ENCODE peak calls at places on chromosomes 16 and 17, in nine cellular contexts. T is AG10803, N is endothelial cell, A is progenitor cell of endocrine pancreas, Q is HFF-Myc, K is prostate gland, Y is spleen, P is neural crest cell, U is WTC11. L is an unnamed sample.

GRCh38 chr17:32502013-32502412 is 15.2 kb downstream of the CDK5R1 start:
- DNase-seq in K (no peak), T (no peak), Q (no peak), Y (no peak), N (no peak), P (no peak), U (no peak), A (no peak), L (no peak)

GRCh38 chr17:80063815-80064585 is 27.6 kb downstream of the CCDC40 start:
- DNase-seq in A (no peak), P (no peak), K (peak; percentile 23), U (no peak), T (peak; percentile 25), N (no peak), Y (no peak), Q (no peak), L (peak; percentile 20)

GRCh38 chr17:28492352-28493310 is 13.5 kb upstream of the FOXN1 start:
- DNase-seq in A (no peak), Q (no peak), U (no peak), N (no peak), K (no peak), Y (no peak), T (no peak), P (no peak), L (no peak)

GRCh38 chr16:35731341-35732040 is 2272.1 kb downstream of the TP53TG3F start:
- DNase-seq in U (no peak), Q (no peak), A (no peak), P (no peak), T (no peak), Y (no peak), K (no peak), N (no peak), L (no peak)

GRCh38 chr17:81859906-81860755 is at the start of gene P4HB:
- DNase-seq in N (peak; percentile 37), K (no peak), P (peak; percentile 13), Q (no peak), Y (peak; percentile 98), U (no peak), T (no peak), A (no peak), L (no peak)

GRCh38 chr17:64635647-64636305 is 26.3 kb downstream of the SMURF2 start:
- DNase-seq in Y (no peak), U (no peak), N (no peak), A (no peak), K (no peak), T (peak; percentile 98), Q (peak; percentile 73), P (no peak), L (no peak)

GRCh38 chr16:85344502-85345128 is 232.3 kb upstream of the CIBAR2 start:
- DNase-seq in A (no peak), T (no peak), N (no peak), P (no peak), Q (no peak), Y (no peak), U (no peak), K (no peak), L (no peak)

GRCh38 chr17:81488276-81488860 is 24.2 kb downstream of the ACTG1 start:
- DNase-seq in Q (no peak), A (no peak), Y (peak; percentile 89), N (no peak), U (no peak), P (no peak), T (no peak), K (no peak), L (no peak)

GRCh38 chr17:47882247-47882646 is 13.8 kb upstream of the SP2 start:
- DNase-seq in Y (no peak), U (no peak), K (peak; percentile 54), A (no peak), T (peak; percentile 76), N (no peak), Q (no peak), P (no peak), L (no peak)

GRCh38 chr16:83227336-83227735 is 580.4 kb upstream of the HSBP1 start:
- DNase-seq in Q (no peak), P (no peak), Y (no peak), U (no peak), K (no peak), N (no peak), T (no peak), A (no peak), L (no peak)

GRCh38 chr17:47204722-47205418 is 4.3 kb upstream of the MYL4 start:
- DNase-seq in Y (no peak), N (no peak), P (no peak), A (no peak), T (peak; percentile 74), U (no peak), Q (no peak), K (no peak), L (no peak)

GRCh38 chr16:14088155-14088753 is 17.1 kb downstream of the MRTFB start:
- DNase-seq in N (no peak), Q (no peak), K (no peak), P (no peak), U (no peak), T (peak; percentile 60), Y (no peak), A (no peak), L (no peak)

GRCh38 chr16:23670137-23670776 is 8.4 kb upstream of the PLK1 start:
- DNase-seq in P (no peak), A (no peak), T (peak; percentile 86), Q (no peak), N (no peak), K (no peak), Y (no peak), U (no peak), L (no peak)

DNA sequence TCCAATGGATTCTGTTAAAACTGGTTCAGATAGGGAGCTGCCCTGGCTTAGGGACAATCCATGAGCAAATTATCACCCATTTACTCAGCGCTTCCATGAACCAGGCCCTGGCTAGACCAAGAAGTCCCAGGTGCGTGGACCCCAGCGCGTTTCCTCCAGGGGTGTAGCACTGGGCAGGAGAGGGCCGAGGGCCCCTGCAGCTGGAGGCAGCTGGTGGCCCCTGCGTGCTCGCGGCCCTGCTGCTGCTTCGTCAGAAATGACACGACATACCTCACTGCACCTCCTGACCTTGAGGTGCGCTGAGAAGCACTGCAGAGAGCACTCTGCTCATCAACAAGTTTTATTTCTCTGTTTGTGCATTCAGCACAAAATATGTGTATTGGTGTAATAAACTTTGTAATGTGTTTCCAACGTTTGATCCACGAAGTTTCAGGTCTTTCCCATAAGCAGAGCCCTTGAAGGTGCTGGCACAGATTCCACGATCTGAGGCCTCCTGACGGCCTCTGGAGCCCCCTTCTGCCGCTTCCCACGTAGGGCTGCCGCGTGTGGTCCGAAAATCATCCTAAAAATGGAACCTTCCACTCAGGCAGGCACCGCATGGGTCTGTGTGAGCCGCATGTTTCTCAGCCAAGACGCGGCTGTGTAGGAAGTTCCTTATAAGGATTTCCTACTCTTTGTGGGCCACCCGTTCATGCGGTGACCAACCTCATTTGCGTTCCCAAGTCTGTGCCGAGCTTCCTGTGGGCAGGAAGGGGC is 50.8 kb upstream of the ZCCHC14 start:
- DNase-seq in K (no peak), Y (no peak), Q (no peak), P (no peak), T (no peak), N (no peak), A (no peak), U (no peak), L (no peak)
- TF ChIP-seq CTCF in K (no peak), Y (no peak), Q (no peak), P (no peak), T (no peak), N (no peak), A (no peak), U (no peak), L (no peak)

DNA sequence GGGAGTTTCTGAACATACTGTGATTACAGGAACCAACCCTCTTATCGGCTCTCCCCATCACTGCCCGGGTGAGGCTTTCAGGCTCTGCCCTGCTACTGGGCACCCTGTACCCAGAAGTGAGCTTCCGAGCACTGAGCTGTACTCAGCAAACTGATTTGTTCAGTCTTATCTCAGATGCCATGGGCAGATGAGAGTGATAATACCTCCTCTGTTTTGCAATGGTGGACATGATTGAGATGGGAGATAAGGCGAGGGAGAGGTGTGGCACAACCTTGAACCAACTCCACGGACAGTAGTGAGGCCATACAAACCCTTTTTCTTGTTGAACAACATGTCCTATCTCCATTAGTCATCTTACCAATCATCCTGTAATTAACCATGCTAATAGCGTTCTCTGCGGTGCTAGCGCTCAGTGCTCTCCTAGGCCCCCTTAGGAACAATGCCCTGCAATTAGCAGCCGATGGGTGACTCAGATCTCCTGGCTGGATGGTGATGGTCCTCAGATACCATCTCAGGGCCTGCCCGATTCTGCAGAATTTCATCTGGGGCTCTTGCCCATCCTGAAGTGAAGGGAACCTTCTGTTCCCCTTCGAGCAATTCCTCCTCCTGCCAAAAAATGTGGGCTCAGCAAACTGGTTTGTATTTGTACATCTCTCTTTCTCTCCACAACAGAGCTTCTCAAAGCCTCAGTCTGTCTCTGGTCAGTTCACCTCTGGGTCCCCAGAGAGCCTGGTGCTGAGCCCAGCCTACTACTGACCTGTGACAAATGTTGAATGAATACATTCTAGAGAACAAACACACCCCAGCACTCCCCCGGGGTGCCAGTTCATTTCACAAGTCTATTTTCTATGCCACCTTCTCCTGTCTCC is 139.3 kb upstream of the IRX3 start:
- DNase-seq in Y (no peak), A (no peak), N (no peak), P (no peak), Q (no peak), K (peak; percentile 76), T (no peak), U (no peak), L (no peak)
- TF ChIP-seq CTCF in Y (no peak), A (no peak), N (no peak), P (no peak), Q (no peak), K (no peak), T (no peak), U (no peak), L (no peak)

GRCh38 chr17:40727447-40728231 is 24.1 kb upstream of the KRT24 start:
- DNase-seq in Q (no peak), U (no peak), A (no peak), K (no peak), Y (no peak), N (no peak), P (no peak), T (peak; percentile 12), L (no peak)

GRCh38 chr17:40730974-40731373 is 24.2 kb downstream of the KRT25 start:
- DNase-seq in Y (no peak), T (no peak), Q (no peak), U (no peak), P (no peak), K (no peak), A (no peak), N (no peak), L (no peak)

GRCh38 chr17:40724656-40725055 is 21.1 kb upstream of the KRT24 start:
- DNase-seq in Y (no peak), K (no peak), A (no peak), Q (no peak), N (no peak), P (no peak), T (no peak), U (no peak), L (no peak)

GRCh38 chr17:40722146-40722720 is 18.7 kb upstream of the KRT24 start:
- DNase-seq in A (no peak), U (no peak), Y (no peak), N (no peak), T (no peak), P (no peak), K (no peak), Q (no peak), L (no peak)

GRCh38 chr17:40726919-40727318 is 23.4 kb upstream of the KRT24 start:
- DNase-seq in Y (no peak), K (no peak), A (no peak), U (no peak), T (no peak), N (no peak), P (no peak), Q (no peak), L (no peak)
- TF ChIP-seq CTCF in Y (peak; percentile 22), K (no peak), A (peak; percentile 43), U (no peak), T (peak; percentile 37), N (no peak), P (peak; percentile 45), Q (no peak), L (no peak)

GRCh38 chr16:21614896-21615295 is 15.5 kb downstream of the METTL9 start:
- DNase-seq in T (no peak), Y (no peak), A (no peak), Q (no peak), P (no peak), N (no peak), U (no peak), K (no peak), L (no peak)
- TF ChIP-seq CTCF in T (no peak), Y (no peak), A (peak; percentile 29), Q (peak; percentile 12), P (no peak), N (peak; percentile 27), U (no peak), K (no peak), L (no peak)